ENCODE peak calls at places on chromosomes 7 and 10, in six cellular contexts. One of them, this sample, is unnamed.
A peak's percentile ranks its signal among the peaks of the same experiment; 100 is the strongest.

GRCh38 chr7:75716992-75717626 is 21.6 kb downstream of the HIP1 start:
- DNase-seq in tibial nerve: no peak
- DNase-seq in left ventricle myocardium inferior: no peak
- DNase-seq in effector memory CD4-positive, alpha-beta T cell: no peak
- DNase-seq in left lung: no peak
- DNase-seq in heart left ventricle: no peak
- DNase-seq in this sample: peak; percentile 66

GRCh38 chr7:84219310-84219709 is 24.7 kb upstream of the SEMA3A start:
- DNase-seq in left lung: no peak
- DNase-seq in heart left ventricle: no peak
- DNase-seq in tibial nerve: no peak
- DNase-seq in effector memory CD4-positive, alpha-beta T cell: no peak
- DNase-seq in left ventricle myocardium inferior: no peak
- DNase-seq in this sample: no peak

GRCh38 chr7:55449992-55450535 is 84.9 kb downstream of the LANCL2 start:
- DNase-seq in heart left ventricle: no peak
- DNase-seq in left lung: no peak
- DNase-seq in tibial nerve: no peak
- DNase-seq in left ventricle myocardium inferior: no peak
- DNase-seq in effector memory CD4-positive, alpha-beta T cell: no peak
- DNase-seq in this sample: no peak

GRCh38 chr10:78248651-78249464 is 215.2 kb downstream of the RPS24 start:
- DNase-seq in left ventricle myocardium inferior: no peak
- DNase-seq in tibial nerve: peak; percentile 28
- DNase-seq in heart left ventricle: no peak
- DNase-seq in left lung: no peak
- DNase-seq in effector memory CD4-positive, alpha-beta T cell: no peak
- DNase-seq in this sample: peak; percentile 85

GRCh38 chr10:45446858-45447257 is 72.8 kb downstream of the ALOX5 start:
- DNase-seq in tibial nerve: no peak
- DNase-seq in left lung: no peak
- DNase-seq in effector memory CD4-positive, alpha-beta T cell: no peak
- DNase-seq in left ventricle myocardium inferior: no peak
- DNase-seq in heart left ventricle: no peak
- DNase-seq in this sample: no peak

GRCh38 chr10:29157321-29157720 is 131.5 kb upstream of the LYZL1 start:
- DNase-seq in tibial nerve: no peak
- DNase-seq in effector memory CD4-positive, alpha-beta T cell: no peak
- DNase-seq in heart left ventricle: no peak
- DNase-seq in left lung: no peak
- DNase-seq in left ventricle myocardium inferior: no peak
- DNase-seq in this sample: no peak

GRCh38 chr7:96331233-96331632 is 9.3 kb upstream of the SLC25A13 start:
- DNase-seq in effector memory CD4-positive, alpha-beta T cell: no peak
- DNase-seq in heart left ventricle: no peak
- DNase-seq in left lung: no peak
- DNase-seq in left ventricle myocardium inferior: no peak
- DNase-seq in tibial nerve: no peak
- DNase-seq in this sample: no peak

GRCh38 chr7:21580073-21580521 is 37.3 kb downstream of the DNAH11 start:
- DNase-seq in left lung: no peak
- DNase-seq in left ventricle myocardium inferior: no peak
- DNase-seq in heart left ventricle: no peak
- DNase-seq in tibial nerve: no peak
- DNase-seq in effector memory CD4-positive, alpha-beta T cell: no peak
- DNase-seq in this sample: no peak

GRCh38 chr10:121864168-121864567 is 63.7 kb downstream of the ATE1 start:
- DNase-seq in tibial nerve: no peak
- DNase-seq in effector memory CD4-positive, alpha-beta T cell: no peak
- DNase-seq in left ventricle myocardium inferior: no peak
- DNase-seq in heart left ventricle: no peak
- DNase-seq in left lung: no peak
- DNase-seq in this sample: no peak

GRCh38 chr10:4533626-4534025 is 292.4 kb upstream of the AKR1E2 start:
- DNase-seq in tibial nerve: no peak
- DNase-seq in heart left ventricle: no peak
- DNase-seq in effector memory CD4-positive, alpha-beta T cell: no peak
- DNase-seq in left lung: no peak
- DNase-seq in left ventricle myocardium inferior: no peak
- DNase-seq in this sample: no peak

GRCh38 chr10:70074971-70075370 is 22.3 kb downstream of the MACROH2A2 start:
- DNase-seq in effector memory CD4-positive, alpha-beta T cell: no peak
- DNase-seq in left ventricle myocardium inferior: no peak
- DNase-seq in heart left ventricle: no peak
- DNase-seq in tibial nerve: no peak
- DNase-seq in left lung: no peak
- DNase-seq in this sample: no peak

GRCh38 chr7:102974366-102975236 is 61.8 kb downstream of the LRRC17 start:
- DNase-seq in heart left ventricle: no peak
- DNase-seq in effector memory CD4-positive, alpha-beta T cell: no peak
- DNase-seq in left lung: no peak
- DNase-seq in left ventricle myocardium inferior: no peak
- DNase-seq in tibial nerve: no peak
- DNase-seq in this sample: no peak

GRCh38 chr10:123972481-123973401 is 81.1 kb upstream of the CPXM2 start:
- DNase-seq in left ventricle myocardium inferior: no peak
- DNase-seq in heart left ventricle: no peak
- DNase-seq in left lung: peak; percentile 54
- DNase-seq in tibial nerve: no peak
- DNase-seq in effector memory CD4-positive, alpha-beta T cell: no peak
- DNase-seq in this sample: no peak

GRCh38 chr7:129489491-129489890 is 12.8 kb upstream of the SMKR1 start:
- DNase-seq in effector memory CD4-positive, alpha-beta T cell: no peak
- DNase-seq in heart left ventricle: no peak
- DNase-seq in left ventricle myocardium inferior: no peak
- DNase-seq in tibial nerve: no peak
- DNase-seq in left lung: no peak
- DNase-seq in this sample: no peak

GRCh38 chr10:78623577-78624215 is 445.1 kb upstream of the ZMIZ1 start:
- DNase-seq in tibial nerve: no peak
- DNase-seq in left ventricle myocardium inferior: no peak
- DNase-seq in left lung: no peak
- DNase-seq in effector memory CD4-positive, alpha-beta T cell: no peak
- DNase-seq in heart left ventricle: peak; percentile 48
- DNase-seq in this sample: peak; percentile 26

GRCh38 chr10:71513454-71513853 is 116.7 kb downstream of the CDH23 start:
- DNase-seq in effector memory CD4-positive, alpha-beta T cell: no peak
- DNase-seq in left ventricle myocardium inferior: no peak
- DNase-seq in left lung: no peak
- DNase-seq in heart left ventricle: no peak
- DNase-seq in tibial nerve: no peak
- DNase-seq in this sample: no peak

GRCh38 chr7:107206706-107207105 is 37.9 kb downstream of the HBP1 start:
- DNase-seq in tibial nerve: no peak
- DNase-seq in left ventricle myocardium inferior: no peak
- DNase-seq in effector memory CD4-positive, alpha-beta T cell: no peak
- DNase-seq in left lung: no peak
- DNase-seq in heart left ventricle: no peak
- DNase-seq in this sample: no peak
- H3K36me3 ChIP-seq in tibial nerve: no peaks in the 10 kb centered on the region
- H3K36me3 ChIP-seq in left ventricle myocardium inferior: peaks cover 69% of the 10 kb centered on the region
- H3K36me3 ChIP-seq in effector memory CD4-positive, alpha-beta T cell: peaks cover 79% of the 10 kb centered on the region
- H3K36me3 ChIP-seq in left lung: peaks cover 87% of the 10 kb centered on the region
- H3K36me3 ChIP-seq in heart left ventricle: no peaks in the 10 kb centered on the region
- H3K36me3 ChIP-seq in this sample: no peaks in the 10 kb centered on the region

GRCh38 chr7:151292850-151293249 is 44.4 kb upstream of the SMARCD3 start:
- DNase-seq in heart left ventricle: no peak
- DNase-seq in tibial nerve: no peak
- DNase-seq in effector memory CD4-positive, alpha-beta T cell: no peak
- DNase-seq in left lung: no peak
- DNase-seq in left ventricle myocardium inferior: no peak
- DNase-seq in this sample: no peak

GRCh38 chr7:151298765-151299164 is 42.8 kb upstream of the NUB1 start:
- DNase-seq in tibial nerve: no peak
- DNase-seq in effector memory CD4-positive, alpha-beta T cell: no peak
- DNase-seq in heart left ventricle: no peak
- DNase-seq in left ventricle myocardium inferior: no peak
- DNase-seq in left lung: no peak
- DNase-seq in this sample: no peak

GRCh38 chr7:151299940-151300665 is 41.5 kb upstream of the NUB1 start:
- DNase-seq in effector memory CD4-positive, alpha-beta T cell: no peak
- DNase-seq in left lung: no peak
- DNase-seq in left ventricle myocardium inferior: no peak
- DNase-seq in heart left ventricle: no peak
- DNase-seq in tibial nerve: no peak
- DNase-seq in this sample: no peak

GRCh38 chr7:151299530-151299929 is 42.1 kb upstream of the NUB1 start:
- DNase-seq in heart left ventricle: no peak
- DNase-seq in effector memory CD4-positive, alpha-beta T cell: no peak
- DNase-seq in left ventricle myocardium inferior: no peak
- DNase-seq in tibial nerve: no peak
- DNase-seq in left lung: no peak
- DNase-seq in this sample: no peak

DNA sequence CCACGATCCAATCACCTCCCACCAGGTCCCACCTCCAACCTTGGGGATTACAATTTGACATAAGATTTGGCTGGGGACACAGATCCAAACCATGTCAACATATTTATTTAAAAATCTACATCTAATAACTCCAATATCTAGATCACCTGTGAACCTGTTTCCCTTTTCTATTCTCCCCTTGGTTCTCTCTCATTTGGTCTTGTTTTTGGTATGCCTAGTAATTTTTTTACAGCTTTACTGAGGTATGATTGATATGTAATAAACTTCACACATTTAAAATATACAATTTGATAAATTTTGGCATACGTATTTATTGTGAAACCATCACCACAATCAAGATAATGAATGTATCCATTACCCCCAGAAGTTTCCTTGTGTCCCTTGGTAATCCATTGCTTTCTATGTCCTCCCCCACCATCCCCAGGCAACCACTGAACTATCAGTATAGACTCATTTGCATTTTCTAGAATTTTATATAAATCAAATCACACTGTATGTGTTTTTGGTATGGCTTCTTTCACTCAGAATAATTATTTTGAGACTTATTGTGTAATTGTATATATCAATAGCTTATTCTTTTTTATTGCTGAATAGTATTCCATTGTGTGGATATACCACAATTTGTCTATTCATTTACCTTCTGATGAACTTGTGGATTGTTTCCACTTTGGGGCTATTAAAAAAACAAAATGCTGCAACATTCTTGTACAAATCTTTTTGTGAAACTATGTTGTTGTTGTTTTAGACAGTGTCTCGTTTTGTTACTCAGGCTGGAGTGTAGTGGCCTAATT is 45.2 kb upstream of the NUB1 start:
- DNase-seq in left lung: no peak
- DNase-seq in effector memory CD4-positive, alpha-beta T cell: no peak
- DNase-seq in heart left ventricle: no peak
- DNase-seq in left ventricle myocardium inferior: no peak
- DNase-seq in tibial nerve: no peak
- DNase-seq in this sample: no peak
- H3K27me3 ChIP-seq in left lung: no peaks in the 10 kb centered on the region
- H3K27me3 ChIP-seq in effector memory CD4-positive, alpha-beta T cell: no peaks in the 10 kb centered on the region
- H3K27me3 ChIP-seq in heart left ventricle: no peaks in the 10 kb centered on the region
- H3K27me3 ChIP-seq in left ventricle myocardium inferior: peaks cover 28% of the 10 kb centered on the region
- H3K27me3 ChIP-seq in tibial nerve: no peaks in the 10 kb centered on the region
- H3K27me3 ChIP-seq in this sample: no peaks in the 10 kb centered on the region

GRCh38 chr7:116347151-116347832 is 137.0 kb downstream of the TES start:
- DNase-seq in heart left ventricle: no peak
- DNase-seq in left lung: no peak
- DNase-seq in left ventricle myocardium inferior: no peak
- DNase-seq in effector memory CD4-positive, alpha-beta T cell: no peak
- DNase-seq in tibial nerve: no peak
- DNase-seq in this sample: no peak
- H3K9me3 ChIP-seq in heart left ventricle: peaks cover 6% of the 10 kb centered on the region
- H3K9me3 ChIP-seq in left lung: no peaks in the 10 kb centered on the region
- H3K9me3 ChIP-seq in left ventricle myocardium inferior: peaks cover 15% of the 10 kb centered on the region
- H3K9me3 ChIP-seq in effector memory CD4-positive, alpha-beta T cell: no peaks in the 10 kb centered on the region
- H3K9me3 ChIP-seq in tibial nerve: no peaks in the 10 kb centered on the region
- H3K9me3 ChIP-seq in this sample: peaks cover 6% of the 10 kb centered on the region

GRCh38 chr7:17870406-17870805 is 69.9 kb downstream of the SNX13 start:
- DNase-seq in tibial nerve: no peak
- DNase-seq in left lung: no peak
- DNase-seq in heart left ventricle: no peak
- DNase-seq in effector memory CD4-positive, alpha-beta T cell: no peak
- DNase-seq in left ventricle myocardium inferior: no peak
- DNase-seq in this sample: no peak
- H3K36me3 ChIP-seq in tibial nerve: no peaks in the 10 kb centered on the region
- H3K36me3 ChIP-seq in left lung: peaks cover 80% of the 10 kb centered on the region
- H3K36me3 ChIP-seq in heart left ventricle: no peaks in the 10 kb centered on the region
- H3K36me3 ChIP-seq in effector memory CD4-positive, alpha-beta T cell: peaks cover 24% of the 10 kb centered on the region
- H3K36me3 ChIP-seq in left ventricle myocardium inferior: peaks cover 85% of the 10 kb centered on the region
- H3K36me3 ChIP-seq in this sample: peaks cover 24% of the 10 kb centered on the region

GRCh38 chr10:47295411-47295810 is 4.6 kb upstream of the GDF10 start:
- DNase-seq in left ventricle myocardium inferior: no peak
- DNase-seq in left lung: no peak
- DNase-seq in effector memory CD4-positive, alpha-beta T cell: no peak
- DNase-seq in heart left ventricle: no peak
- DNase-seq in tibial nerve: no peak
- DNase-seq in this sample: no peak
- H3K27me3 ChIP-seq in left ventricle myocardium inferior: peaks cover 51% of the 10 kb centered on the region
- H3K27me3 ChIP-seq in left lung: peaks cover 2% of the 10 kb centered on the region
- H3K27me3 ChIP-seq in effector memory CD4-positive, alpha-beta T cell: peaks cover 2% of the 10 kb centered on the region
- H3K27me3 ChIP-seq in heart left ventricle: peaks cover 2% of the 10 kb centered on the region
- H3K27me3 ChIP-seq in tibial nerve: no peaks in the 10 kb centered on the region
- H3K27me3 ChIP-seq in this sample: peaks cover 3% of the 10 kb centered on the region

DNA sequence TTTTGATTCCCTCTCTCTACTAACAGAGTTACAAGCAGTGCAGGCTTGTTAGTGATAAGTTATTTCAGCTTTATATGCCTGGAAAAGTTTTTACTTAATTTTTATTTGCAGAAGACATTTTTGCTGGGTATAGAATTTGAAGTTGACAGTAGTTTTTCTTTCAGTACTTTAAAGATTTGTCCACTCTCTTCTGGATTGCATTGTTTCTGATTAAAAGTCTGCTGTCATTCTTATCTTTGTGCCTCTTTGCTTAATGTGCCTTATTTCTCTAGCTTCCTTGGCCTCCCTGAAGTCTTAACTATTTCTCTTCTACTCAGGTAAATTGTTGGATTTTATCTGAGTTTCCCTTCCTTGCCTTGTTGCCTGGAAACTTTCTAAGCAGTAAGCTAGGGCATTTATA is 36.2 kb downstream of the PLCE1 start:
- DNase-seq in left lung: no peak
- DNase-seq in heart left ventricle: no peak
- DNase-seq in tibial nerve: no peak
- DNase-seq in effector memory CD4-positive, alpha-beta T cell: no peak
- DNase-seq in left ventricle myocardium inferior: no peak
- DNase-seq in this sample: no peak
- H3K9me3 ChIP-seq in left lung: no peaks in the 10 kb centered on the region
- H3K9me3 ChIP-seq in heart left ventricle: peaks cover 36% of the 10 kb centered on the region
- H3K9me3 ChIP-seq in tibial nerve: no peaks in the 10 kb centered on the region
- H3K9me3 ChIP-seq in effector memory CD4-positive, alpha-beta T cell: no peaks in the 10 kb centered on the region
- H3K9me3 ChIP-seq in left ventricle myocardium inferior: peaks cover 52% of the 10 kb centered on the region
- H3K9me3 ChIP-seq in this sample: peaks cover 46% of the 10 kb centered on the region

This sample was measured in MG63.